ENCODE peak calls at places on chromosomes 3 and 15, in seven cellular contexts. B is stimulated activated CD8-positive, alpha-beta memory T cell treated with anti-CD3 and anti-CD28 coated beads, Interleukin-4, amount 100 ng/mL, for 4 hours; J is Calu3; T is A172; V is HFF-Myc; A is MG63; Q is psoas muscle. R is an unnamed sample.

GRCh38 chr3:172466553-172467130 is 18.4 kb upstream of the GHSR start:
- DNase-seq in B (no peak), J (no peak), T (no peak), V (no peak), A (no peak), Q (no peak), R (no peak)

GRCh38 chr15:41804361-41804760 is 23.5 kb upstream of the JMJD7 start:
- DNase-seq in B (no peak), J (no peak), T (no peak), V (no peak), A (no peak), Q (no peak), R (no peak)

GRCh38 chr15:52208306-52208946 is 17.2 kb upstream of the GNB5 start:
- DNase-seq in B (peak), J (peak), T (peak), V (peak), A (peak), Q (no peak), R (no peak)

GRCh38 chr3:113242091-113242581 is 30.8 kb downstream of the BOC start:
- DNase-seq in B (no peak), J (no peak), T (peak), V (peak), A (no peak), Q (no peak), R (no peak)

GRCh38 chr15:52350423-52350822 is 54.8 kb upstream of the MYO5C start:
- DNase-seq in B (no peak), J (no peak), T (no peak), V (no peak), A (no peak), Q (no peak), R (no peak)

GRCh38 chr3:77348244-77348855 is 308.5 kb downstream of the ROBO2 start:
- DNase-seq in B (no peak), J (peak), T (peak), V (peak), A (peak), Q (no peak), R (no peak)

GRCh38 chr15:51737538-51738305 is at the start of gene LYSMD2:
- DNase-seq in B (peak), J (peak), T (no peak), V (no peak), A (peak), Q (peak), R (no peak)

GRCh38 chr3:129313983-129314756 is 35.5 kb downstream of the HMCES start:
- DNase-seq in B (no peak), J (no peak), T (no peak), V (no peak), A (no peak), Q (no peak), R (no peak)

GRCh38 chr3:42504334-42505202 is 2.1 kb downstream of the VIPR1 start:
- DNase-seq in B (no peak), J (no peak), T (no peak), V (no peak), A (no peak), Q (peak), R (no peak)

GRCh38 chr3:180036678-180037455 is at the start of gene PEX5L:
- DNase-seq in B (no peak), J (no peak), T (no peak), V (no peak), A (peak), Q (peak), R (no peak)

GRCh38 chr15:33789141-33789540 is 179.2 kb upstream of the CHRM5 start:
- DNase-seq in B (no peak), J (no peak), T (peak), V (peak), A (no peak), Q (no peak), R (peak)

GRCh38 chr3:53705774-53706173 is 140.4 kb downstream of the CHDH start:
- DNase-seq in B (no peak), J (no peak), T (no peak), V (no peak), A (no peak), Q (no peak), R (no peak)

GRCh38 chr3:14803101-14803980 is 15.4 kb upstream of the FGD5 start:
- DNase-seq in B (no peak), J (peak), T (peak), V (no peak), A (no peak), Q (peak), R (no peak)

R was measured in non-pigmented ciliary epithelial cell.